ENCODE peak calls at places on chromosomes 12 and 14, in six cellular contexts. W is naive thymus-derived CD4-positive, alpha-beta T cell; Q is iPS DF 6.9; V is ovary; T is ascending aorta; R is BJ. B is an unnamed sample.

GRCh38 chr12:46209914-46210834 is 58.7 kb downstream of the SLC38A1 start:
- DNase-seq in W (peak; percentile 65), Q (no peak), V (no peak), T (no peak), R (no peak), B (no peak)

GRCh38 chr14:71403673-71404072 is 496.4 kb downstream of the PCNX1 start:
- DNase-seq in W (peak; percentile 52), Q (no peak), V (no peak), T (no peak), R (no peak), B (no peak)

GRCh38 chr12:123258593-123258992 is 13.1 kb downstream of the CDK2AP1 start:
- DNase-seq in W (no peak), Q (no peak), V (no peak), T (no peak), R (no peak), B (no peak)

GRCh38 chr14:56005580-56006053 is 112.6 kb upstream of the PELI2 start:
- DNase-seq in W (no peak), Q (no peak), V (peak; percentile 61), T (no peak), R (no peak), B (peak; percentile 19)

GRCh38 chr14:21102472-21103164 is 1.8 kb downstream of the TMEM253 start:
- DNase-seq in W (no peak), Q (no peak), V (no peak), T (no peak), R (no peak), B (no peak)

GRCh38 chr14:102015045-102015685 is 50.8 kb downstream of the DYNC1H1 start:
- DNase-seq in W (no peak), Q (no peak), V (no peak), T (no peak), R (no peak), B (no peak)

GRCh38 chr14:30621354-30621953 is 665 bp upstream of the SCFD1 start:
- DNase-seq in W (peak; percentile 15), Q (no peak), V (peak; percentile 21), T (no peak), R (no peak), B (no peak)

GRCh38 chr12:28032811-28033537 is 60.4 kb upstream of the PTHLH start:
- DNase-seq in W (no peak), Q (no peak), V (no peak), T (no peak), R (no peak), B (peak; percentile 79)

GRCh38 chr12:7940906-7941305 is 4.9 kb upstream of the SLC2A3 start:
- DNase-seq in W (no peak), Q (no peak), V (no peak), T (no peak), R (no peak), B (no peak)

GRCh38 chr12:85448548-85449139 is 168.6 kb downstream of the ALX1 start:
- DNase-seq in W (no peak), Q (no peak), V (no peak), T (no peak), R (no peak), B (no peak)

GRCh38 chr12:68119250-68119649 is 40.3 kb downstream of the IFNG start:
- DNase-seq in W (no peak), Q (no peak), V (no peak), T (no peak), R (no peak), B (no peak)

GRCh38 chr12:123058471-123058870 is 78.0 kb downstream of the ARL6IP4 start:
- DNase-seq in W (no peak), Q (no peak), V (no peak), T (no peak), R (no peak), B (no peak)

GRCh38 chr12:12983420-12984035 is 16.5 kb downstream of the HEBP1 start:
- DNase-seq in W (peak; percentile 4), Q (no peak), V (no peak), T (no peak), R (no peak), B (no peak)

GRCh38 chr12:25992026-25992782 is 33.7 kb downstream of the RASSF8 start:
- DNase-seq in W (no peak), Q (no peak), V (no peak), T (no peak), R (no peak), B (no peak)

GRCh38 chr14:69879175-69880047 is at the start of gene SMOC1:
- DNase-seq in W (no peak), Q (peak; percentile 48), V (no peak), T (no peak), R (no peak), B (no peak)

GRCh38 chr12:62848418-62848817 is 86.5 kb downstream of the PPM1H start:
- DNase-seq in W (no peak), Q (no peak), V (no peak), T (no peak), R (peak; percentile 49), B (peak; percentile 72)

GRCh38 chr14:94001501-94002396 is 4.6 kb downstream of the CCDC197 start:
- DNase-seq in W (peak; percentile 45), Q (peak; percentile 58), V (peak; percentile 57), T (no peak), R (no peak), B (no peak)

GRCh38 chr12:56129210-56129691 is 1.2 kb downstream of the ESYT1 start:
- DNase-seq in W (peak; percentile 68), Q (no peak), V (peak; percentile 79), T (no peak), R (no peak), B (no peak)

GRCh38 chr12:109947511-109947910 is 47.4 kb downstream of the TCHP start:
- DNase-seq in W (no peak), Q (no peak), V (no peak), T (no peak), R (peak; percentile 65), B (no peak)

GRCh38 chr14:52131640-52132320 is 62.9 kb upstream of the NID2 start:
- DNase-seq in W (no peak), Q (peak; percentile 75), V (peak; percentile 83), T (no peak), R (no peak), B (peak; percentile 77)

GRCh38 chr14:49766839-49767238 is 1.1 kb upstream of the KLHDC2 start:
- DNase-seq in W (peak; percentile 8), Q (no peak), V (no peak), T (no peak), R (no peak), B (no peak)

GRCh38 chr14:51750542-51750941 is 98.8 kb downstream of the FRMD6 start:
- DNase-seq in W (no peak), Q (no peak), V (no peak), T (no peak), R (no peak), B (no peak)

GRCh38 chr14:50085570-50086315 is 30.6 kb downstream of the VCPKMT start:
- DNase-seq in W (no peak), Q (no peak), V (no peak), T (no peak), R (no peak), B (no peak)

GRCh38 chr12:112087055-112087850 is 21.3 kb downstream of the NAA25 start:
- DNase-seq in W (no peak), Q (no peak), V (no peak), T (no peak), R (no peak), B (no peak)

GRCh38 chr14:36424478-36425102 is 95.4 kb downstream of the NKX2-1 start:
- DNase-seq in W (no peak), Q (no peak), V (no peak), T (no peak), R (no peak), B (no peak)

GRCh38 chr14:100391777-100392176 is 68.6 kb downstream of the SLC25A47 start:
- DNase-seq in W (no peak), Q (no peak), V (no peak), T (no peak), R (peak; percentile 66), B (no peak)

GRCh38 chr12:93766371-93766770 is 89.2 kb downstream of the CRADD start:
- DNase-seq in W (no peak), Q (no peak), V (no peak), T (no peak), R (no peak), B (no peak)

GRCh38 chr12:48681416-48681737 is 661 bp downstream of the KANSL2 start:
- DNase-seq in W (no peak), Q (no peak), V (no peak), T (no peak), R (no peak), B (no peak)

GRCh38 chr12:113302466-113302865 is 32.4 kb downstream of the SLC8B1 start:
- DNase-seq in W (no peak), Q (no peak), V (no peak), T (no peak), R (no peak), B (no peak)
- H3K4me3 ChIP-seq in W (no peak overlapping the region), Q (no peak overlapping the region), V (no peak overlapping the region), T (no peak overlapping the region), R (no peak overlapping the region), B (no peak overlapping the region)

GRCh38 chr14:103126873-103127304 is 3.6 kb downstream of the TNFAIP2 start:
- DNase-seq in W (no peak), Q (no peak), V (peak; percentile 71), T (no peak), R (no peak), B (no peak)
- H3K4me3 ChIP-seq in W (no peak overlapping the region), Q (peak overlapping the region; percentile 16), V (peak overlapping the region; percentile 26), T (peak overlapping the region; percentile 41), R (peak overlapping the region; percentile 6), B (peak overlapping the region; percentile 26)

DNA sequence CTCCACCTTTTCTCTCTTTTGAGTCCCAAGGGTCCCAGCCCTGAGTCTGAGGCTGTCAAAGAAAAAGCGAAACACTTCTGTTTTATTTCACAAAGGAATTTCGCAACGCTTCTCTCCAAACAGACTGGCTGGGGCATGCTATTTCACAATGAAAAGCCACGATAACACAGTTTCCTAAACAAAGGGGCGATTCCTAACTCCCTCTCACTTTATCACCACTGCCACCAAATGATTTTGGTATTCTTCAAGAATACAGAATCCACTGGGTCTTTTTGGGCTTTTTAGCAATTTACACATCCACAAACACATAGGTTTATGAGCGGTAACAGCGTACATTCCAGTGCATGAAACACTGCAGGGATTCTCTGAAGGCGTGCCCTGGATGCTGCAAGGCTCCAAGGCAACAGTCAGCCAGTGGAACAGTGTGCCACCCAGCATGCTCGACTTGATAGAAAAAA is 161.2 kb downstream of the DAD1 start:
- DNase-seq in W (no peak), Q (no peak), V (no peak), T (no peak), R (peak; percentile 3), B (no peak)
- H3K4me3 ChIP-seq in W (no peak overlapping the region), Q (no peak overlapping the region), V (no peak overlapping the region), T (peak overlapping the region; percentile 23), R (peak overlapping the region; percentile 13), B (no peak overlapping the region)

DNA sequence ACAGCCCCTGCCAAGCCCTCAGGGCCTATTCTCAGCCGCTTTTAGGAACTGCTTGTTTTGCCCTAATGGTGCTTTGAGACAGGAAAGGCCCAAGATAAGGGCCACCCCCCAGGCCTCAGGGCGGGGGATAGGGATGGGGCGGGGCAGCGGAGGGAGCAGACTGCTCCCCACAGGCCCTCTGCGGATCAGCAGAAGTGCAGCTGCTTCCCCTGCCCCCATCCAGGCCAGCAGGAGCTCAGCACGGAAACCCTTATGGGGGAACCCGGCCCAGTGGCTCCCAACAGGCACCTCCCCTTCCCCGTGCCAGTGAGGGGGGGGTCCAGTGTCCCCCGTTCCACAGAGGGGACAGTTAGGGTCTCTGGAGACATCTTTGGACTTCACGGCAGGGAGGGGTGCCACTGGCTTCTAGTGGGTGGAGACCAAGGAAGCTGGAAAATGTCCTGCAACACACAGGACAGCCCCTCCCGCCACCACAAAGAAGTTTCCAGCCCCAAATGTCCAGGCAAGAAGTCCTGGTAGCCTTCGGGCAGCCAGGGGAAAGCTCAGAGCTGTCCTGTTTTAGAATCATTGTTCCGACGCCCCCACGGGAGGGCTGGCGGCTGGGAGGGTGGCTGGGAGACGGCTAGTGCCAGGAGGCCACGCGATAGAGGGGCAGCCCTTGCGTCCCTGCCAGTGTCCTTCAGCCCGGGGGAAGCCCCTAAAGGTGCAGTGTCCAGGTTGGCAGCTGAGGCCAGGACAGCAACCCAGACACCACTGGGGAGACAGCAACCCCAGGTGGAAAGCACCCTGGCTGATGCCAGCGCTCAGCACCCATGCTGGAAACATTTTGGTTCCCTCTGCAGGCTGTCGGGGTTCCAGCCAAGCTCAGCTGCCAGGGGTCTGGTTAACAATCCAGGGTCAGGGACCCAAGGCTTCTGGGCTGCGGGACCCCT is 10.4 kb upstream of the GPR132 start:
- DNase-seq in W (no peak), Q (no peak), V (no peak), T (no peak), R (no peak), B (no peak)
- H3K4me3 ChIP-seq in W (no peak overlapping the region), Q (no peak overlapping the region), V (no peak overlapping the region), T (no peak overlapping the region), R (no peak overlapping the region), B (no peak overlapping the region)